ENCODE peak calls at places on chromosomes 6 and 20, in four cellular contexts. One of them, this sample, is unnamed.

GRCh38 chr20:62856931-62857619 is 4.5 kb downstream of the TCFL5 start:
- DNase-seq in B cell: no peak
- DNase-seq in GM10248: no peak
- DNase-seq in IMR-90: no peak
- DNase-seq in this sample: no peak

GRCh38 chr20:50286174-50286511 is 95.5 kb downstream of the CEBPB start:
- DNase-seq in B cell: no peak
- DNase-seq in GM10248: peak; percentile 42
- DNase-seq in IMR-90: no peak
- DNase-seq in this sample: no peak

GRCh38 chr6:142756215-142756630 is 188.8 kb downstream of the HIVEP2 start:
- DNase-seq in B cell: no peak
- DNase-seq in GM10248: no peak
- DNase-seq in IMR-90: peak; percentile 60
- DNase-seq in this sample: peak; percentile 93

GRCh38 chr6:66900081-66900770 is 1193.2 kb upstream of the EYS start:
- DNase-seq in B cell: no peak
- DNase-seq in GM10248: no peak
- DNase-seq in IMR-90: no peak
- DNase-seq in this sample: no peak

GRCh38 chr20:21693322-21693721 is 12.1 kb upstream of the PAX1 start:
- DNase-seq in B cell: no peak
- DNase-seq in GM10248: no peak
- DNase-seq in IMR-90: no peak
- DNase-seq in this sample: no peak

GRCh38 chr6:5525209-5525608 is 263.9 kb downstream of the FARS2 start:
- DNase-seq in B cell: no peak
- DNase-seq in GM10248: no peak
- DNase-seq in IMR-90: peak; percentile 40
- DNase-seq in this sample: peak; percentile 51

GRCh38 chr20:1817577-1818211 is 77.5 kb upstream of the SIRPA start:
- DNase-seq in B cell: no peak
- DNase-seq in GM10248: no peak
- DNase-seq in IMR-90: no peak
- DNase-seq in this sample: no peak

GRCh38 chr6:13573669-13574110 is 711 bp upstream of the SIRT5 start:
- DNase-seq in B cell: no peak
- DNase-seq in GM10248: no peak
- DNase-seq in IMR-90: peak; percentile 46
- DNase-seq in this sample: peak; percentile 20

GRCh38 chr6:166206066-166206465 is 38.4 kb upstream of the TBXT start:
- DNase-seq in B cell: no peak
- DNase-seq in GM10248: no peak
- DNase-seq in IMR-90: peak; percentile 7
- DNase-seq in this sample: no peak

GRCh38 chr20:40493071-40493470 is 196.0 kb downstream of the MAFB start:
- DNase-seq in B cell: no peak
- DNase-seq in GM10248: no peak
- DNase-seq in IMR-90: peak; percentile 28
- DNase-seq in this sample: no peak

GRCh38 chr20:11919046-11919445 is 1.4 kb downstream of the BTBD3 start:
- DNase-seq in B cell: no peak
- DNase-seq in GM10248: no peak
- DNase-seq in IMR-90: peak; percentile 47
- DNase-seq in this sample: no peak

GRCh38 chr6:45877970-45878590 is 137.6 kb downstream of the CLIC5 start:
- DNase-seq in B cell: no peak
- DNase-seq in GM10248: no peak
- DNase-seq in IMR-90: no peak
- DNase-seq in this sample: no peak

GRCh38 chr20:48180637-48181036 is 395.4 kb upstream of the SULF2 start:
- DNase-seq in B cell: no peak
- DNase-seq in GM10248: no peak
- DNase-seq in IMR-90: peak; percentile 27
- DNase-seq in this sample: no peak

GRCh38 chr6:33983109-33983475 is 162.8 kb downstream of the GRM4 start:
- DNase-seq in B cell: peak; percentile 0
- DNase-seq in GM10248: no peak
- DNase-seq in IMR-90: peak; percentile 1
- DNase-seq in this sample: no peak

GRCh38 chr20:63315240-63315981 is 22.4 kb downstream of the COL20A1 start:
- DNase-seq in B cell: no peak
- DNase-seq in GM10248: no peak
- DNase-seq in IMR-90: no peak
- DNase-seq in this sample: no peak

GRCh38 chr20:36320261-36320897 is 14.2 kb downstream of the DLGAP4 start:
- DNase-seq in B cell: no peak
- DNase-seq in GM10248: no peak
- DNase-seq in IMR-90: no peak
- DNase-seq in this sample: no peak

GRCh38 chr6:1285589-1286340 is 26.1 kb upstream of the FOXQ1 start:
- DNase-seq in B cell: no peak
- DNase-seq in GM10248: no peak
- DNase-seq in IMR-90: peak; percentile 71
- DNase-seq in this sample: peak; percentile 77

GRCh38 chr20:46509523-46509922 is 3.8 kb downstream of the ZNF334 start:
- DNase-seq in B cell: no peak
- DNase-seq in GM10248: no peak
- DNase-seq in IMR-90: no peak
- DNase-seq in this sample: no peak

GRCh38 chr6:142200846-142201628 is 54.0 kb downstream of the VTA1 start:
- DNase-seq in B cell: no peak
- DNase-seq in GM10248: no peak
- DNase-seq in IMR-90: no peak
- DNase-seq in this sample: no peak

GRCh38 chr6:16783485-16783884 is 22.2 kb upstream of the ATXN1 start:
- DNase-seq in B cell: no peak
- DNase-seq in GM10248: no peak
- DNase-seq in IMR-90: peak; percentile 15
- DNase-seq in this sample: no peak

GRCh38 chr20:25987073-25987927 is 290.6 kb upstream of the ZNF337 start:
- DNase-seq in B cell: peak; percentile 62
- DNase-seq in GM10248: no peak
- DNase-seq in IMR-90: peak; percentile 10
- DNase-seq in this sample: peak; percentile 18

GRCh38 chr6:12361042-12361765 is 71.0 kb downstream of the EDN1 start:
- DNase-seq in B cell: no peak
- DNase-seq in GM10248: no peak
- DNase-seq in IMR-90: no peak
- DNase-seq in this sample: no peak

GRCh38 chr6:125421853-125422252 is 120.1 kb upstream of the HDDC2 start:
- DNase-seq in B cell: no peak
- DNase-seq in GM10248: no peak
- DNase-seq in IMR-90: no peak
- DNase-seq in this sample: no peak

GRCh38 chr20:53582574-53583351 is 10.9 kb downstream of the ZNF217 start:
- DNase-seq in B cell: peak; percentile 41
- DNase-seq in GM10248: no peak
- DNase-seq in IMR-90: peak; percentile 95
- DNase-seq in this sample: peak; percentile 91

GRCh38 chr20:36613974-36614373 is 8.4 kb downstream of the RAB5IF start:
- DNase-seq in B cell: no peak
- DNase-seq in GM10248: no peak
- DNase-seq in IMR-90: no peak
- DNase-seq in this sample: no peak

GRCh38 chr6:131819507-131820228 is 11.8 kb downstream of the ENPP1 start:
- DNase-seq in B cell: no peak
- DNase-seq in GM10248: peak; percentile 16
- DNase-seq in IMR-90: peak; percentile 94
- DNase-seq in this sample: peak; percentile 63

GRCh38 chr6:41443616-41444525 is 102.3 kb upstream of the FOXP4 start:
- DNase-seq in B cell: no peak
- DNase-seq in GM10248: no peak
- DNase-seq in IMR-90: no peak
- DNase-seq in this sample: no peak

GRCh38 chr20:34863421-34863965 is 9.2 kb downstream of the GGT7 start:
- DNase-seq in B cell: no peak
- DNase-seq in GM10248: no peak
- DNase-seq in IMR-90: no peak
- DNase-seq in this sample: no peak

GRCh38 chr6:118739976-118740771 is 88.8 kb upstream of the CEP85L start:
- DNase-seq in B cell: no peak
- DNase-seq in GM10248: no peak
- DNase-seq in IMR-90: peak; percentile 34
- DNase-seq in this sample: peak; percentile 26

DNA sequence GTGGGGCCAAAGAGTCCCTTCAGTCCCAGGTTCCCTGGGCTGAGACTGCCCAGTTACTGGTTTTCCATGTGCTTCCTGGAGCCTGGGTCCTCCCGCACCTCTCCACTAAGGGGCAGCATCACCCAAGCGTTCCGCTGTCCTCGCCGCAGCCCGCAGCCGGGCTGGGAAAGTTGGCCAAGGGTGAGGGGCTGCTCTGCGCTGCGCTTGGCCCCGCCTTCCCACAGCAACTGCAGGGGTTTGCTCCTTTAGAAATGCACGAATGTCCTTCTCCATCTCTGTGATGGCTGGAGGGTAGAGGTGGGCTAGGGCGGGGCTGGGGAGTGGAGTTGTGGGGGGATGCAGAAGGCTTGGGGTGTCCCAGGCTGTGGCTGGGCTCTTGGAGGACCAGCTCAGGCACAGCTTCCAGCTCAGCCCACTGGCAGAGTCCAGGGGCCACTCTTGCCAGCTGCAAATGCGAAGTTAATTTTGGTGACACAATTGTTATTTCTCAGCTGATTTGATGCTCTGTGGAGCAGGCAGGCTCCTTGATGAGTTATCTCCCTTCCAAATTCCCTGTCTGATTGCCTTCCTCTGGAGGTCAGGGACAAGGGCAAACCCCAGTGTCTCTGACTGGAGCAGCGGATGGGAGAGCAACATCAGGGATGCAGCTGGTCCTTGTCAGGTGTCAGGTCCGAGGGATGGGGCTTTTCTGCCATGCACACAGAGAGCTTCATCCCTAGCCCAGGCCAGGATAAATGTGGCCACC is 63.2 kb downstream of the NOL4L start:
- DNase-seq in B cell: peak; percentile 55
- DNase-seq in GM10248: peak; percentile 79
- DNase-seq in IMR-90: peak; percentile 49
- DNase-seq in this sample: peak; percentile 34
- TF ChIP-seq CTCF in B cell: peak; percentile 80
- TF ChIP-seq CTCF in GM10248: peak; percentile 85
- TF ChIP-seq CTCF in IMR-90: peak; percentile 95
- TF ChIP-seq CTCF in this sample: peak; percentile 90

DNA sequence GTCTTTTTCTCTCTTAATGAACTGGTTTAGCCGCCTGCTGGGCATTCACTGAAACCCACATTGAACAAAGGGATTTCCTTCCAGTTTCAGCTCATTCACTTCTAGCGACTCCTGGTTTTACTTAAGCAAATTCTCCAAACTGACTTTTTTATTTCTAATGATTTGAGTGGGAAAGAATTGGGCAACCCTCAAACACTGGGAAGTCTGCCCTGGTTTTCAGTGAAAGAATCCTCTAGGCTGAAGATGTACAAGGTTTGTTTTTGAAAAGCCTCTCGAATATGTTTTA is 45.5 kb downstream of the PLAGL1 start:
- DNase-seq in B cell: no peak
- DNase-seq in GM10248: no peak
- DNase-seq in IMR-90: peak; percentile 52
- DNase-seq in this sample: peak; percentile 18
- TF ChIP-seq CTCF in B cell: no peak
- TF ChIP-seq CTCF in GM10248: no peak
- TF ChIP-seq CTCF in IMR-90: peak; percentile 32
- TF ChIP-seq CTCF in this sample: peak; percentile 69

GRCh38 chr20:43676368-43676767 is 9.5 kb downstream of the MYBL2 start:
- DNase-seq in B cell: no peak
- DNase-seq in GM10248: no peak
- DNase-seq in IMR-90: no peak
- DNase-seq in this sample: no peak

GRCh38 chr20:43682446-43682845 is 15.5 kb downstream of the MYBL2 start:
- DNase-seq in B cell: peak; percentile 56
- DNase-seq in GM10248: peak; percentile 28
- DNase-seq in IMR-90: no peak
- DNase-seq in this sample: no peak

GRCh38 chr20:43681991-43682410 is 15.1 kb downstream of the MYBL2 start:
- DNase-seq in B cell: peak; percentile 93
- DNase-seq in GM10248: peak; percentile 85
- DNase-seq in IMR-90: no peak
- DNase-seq in this sample: no peak

GRCh38 chr20:43680976-43681375 is 14.1 kb downstream of the MYBL2 start:
- DNase-seq in B cell: no peak
- DNase-seq in GM10248: no peak
- DNase-seq in IMR-90: no peak
- DNase-seq in this sample: no peak

DNA sequence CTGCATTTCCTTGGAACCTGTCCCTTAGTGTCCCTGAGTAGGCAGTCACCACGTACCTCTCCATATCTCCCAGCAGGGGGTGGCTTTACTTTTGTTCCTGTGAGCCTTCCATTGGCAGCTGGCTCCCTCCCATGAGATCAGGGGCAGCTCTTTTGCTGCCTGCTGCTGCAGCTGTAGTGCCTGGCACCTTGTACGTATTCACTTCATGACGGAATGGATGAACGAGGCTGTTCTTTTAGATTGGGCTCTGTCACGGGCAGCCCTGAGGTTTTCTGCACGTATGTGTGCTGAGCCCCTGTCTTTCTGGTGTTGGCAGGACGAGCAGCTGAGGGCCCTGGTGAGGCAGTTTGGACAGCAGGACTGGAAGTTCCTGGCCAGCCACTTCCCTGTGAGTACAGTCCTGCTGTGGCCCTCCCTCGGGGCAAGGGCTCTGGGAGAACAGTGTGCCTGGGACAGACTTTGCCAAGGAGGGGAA is 14.6 kb downstream of the MYBL2 start:
- DNase-seq in B cell: peak; percentile 74
- DNase-seq in GM10248: peak; percentile 31
- DNase-seq in IMR-90: no peak
- DNase-seq in this sample: no peak
- TF ChIP-seq CTCF in B cell: peak; percentile 51
- TF ChIP-seq CTCF in GM10248: peak; percentile 8
- TF ChIP-seq CTCF in IMR-90: no peak
- TF ChIP-seq CTCF in this sample: peak; percentile 55

DNA sequence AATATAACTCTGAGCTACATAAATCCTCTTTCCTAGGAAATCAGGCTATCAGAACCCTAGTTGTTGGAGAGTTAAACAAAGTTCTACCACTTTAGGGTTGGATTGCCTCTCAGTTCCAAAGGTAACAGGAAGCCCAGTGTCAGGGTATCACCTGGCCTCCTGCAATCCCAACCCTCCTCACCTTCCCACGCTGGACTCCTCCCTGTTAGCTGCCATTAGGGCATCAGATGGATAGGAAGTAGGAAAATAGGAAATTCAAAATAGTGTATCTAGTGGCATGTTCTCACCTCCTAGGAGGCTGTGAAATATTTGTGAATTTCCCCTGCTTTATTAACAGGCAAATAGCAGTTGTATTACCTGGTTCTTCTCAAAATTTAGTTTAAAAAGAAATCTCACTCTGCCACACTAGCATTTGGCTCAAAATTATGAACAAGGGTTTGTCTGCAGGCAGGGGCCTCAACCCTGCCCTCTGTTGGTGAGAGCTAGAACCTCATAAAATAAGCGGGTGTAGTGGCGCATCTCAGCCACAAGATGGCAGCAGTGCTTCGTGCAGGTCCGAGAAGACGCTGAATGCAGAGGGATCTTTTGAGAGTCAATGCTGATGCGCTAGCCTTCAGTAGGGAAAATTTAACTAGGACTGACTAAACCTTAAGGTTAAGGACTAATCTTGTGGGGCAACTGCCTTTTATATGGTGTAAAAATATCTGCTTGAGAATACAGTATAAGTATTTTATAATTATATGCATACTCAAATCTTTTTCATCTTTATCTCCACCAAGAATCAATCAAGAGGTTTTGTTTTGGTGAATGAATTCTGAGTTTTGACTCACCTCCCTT is 209.8 kb upstream of the KCNQ5 start:
- DNase-seq in B cell: peak; percentile 81
- DNase-seq in GM10248: peak; percentile 80
- DNase-seq in IMR-90: peak; percentile 81
- DNase-seq in this sample: peak; percentile 74
- TF ChIP-seq CTCF in B cell: peak; percentile 100
- TF ChIP-seq CTCF in GM10248: peak; percentile 100
- TF ChIP-seq CTCF in IMR-90: peak; percentile 100
- TF ChIP-seq CTCF in this sample: peak; percentile 100